ENCODE peak calls at places on chromosomes 7 and 10, in four cellular contexts. Q is EH; W is stimulated activated CD4-positive, alpha-beta T cell treated with anti-CD3 and anti-CD28 coated beads, Interleukin-1b, Interleukin-23, amount 100 ng/mL, for 24 hours; S is HCEC 1CT. Z is an unnamed sample.
A peak's percentile ranks its signal among the peaks of the same experiment; 100 is the strongest.

GRCh38 chr10:43193496-43194080 is 55.3 kb downstream of the CSGALNACT2 start:
- DNase-seq in S (no peak), Q (no peak), W (no peak), Z (no peak)

GRCh38 chr7:71787513-71787912 is 624.6 kb downstream of the CALN1 start:
- DNase-seq in W (no peak), Q (no peak), S (no peak), Z (no peak)

GRCh38 chr10:110932505-110933180 is 13.2 kb downstream of the SHOC2 start:
- DNase-seq in Q (peak; percentile 18), S (peak; percentile 33), W (no peak), Z (no peak)

GRCh38 chr10:132197271-132198067 is 10.7 kb downstream of the DPYSL4 start:
- DNase-seq in S (no peak), Q (no peak), W (no peak), Z (no peak)

GRCh38 chr7:16271990-16272665 is 149.2 kb downstream of the CRPPA start:
- DNase-seq in S (no peak), W (no peak), Q (no peak), Z (peak; percentile 17)

GRCh38 chr7:117673367-117673766 is 193.5 kb downstream of the CFTR start:
- DNase-seq in Q (no peak), S (no peak), W (no peak), Z (peak; percentile 23)

GRCh38 chr7:129851810-129852209 is 101.0 kb downstream of the UBE2H start:
- DNase-seq in W (no peak), S (no peak), Q (no peak), Z (no peak)

GRCh38 chr7:48088559-48089414 is at the start of gene UPP1:
- DNase-seq in W (peak; percentile 55), S (peak; percentile 94), Q (peak; percentile 94), Z (peak; percentile 97)

GRCh38 chr7:96116173-96116572 is 205.7 kb downstream of the SLC25A13 start:
- DNase-seq in W (no peak), S (no peak), Q (no peak), Z (no peak)

GRCh38 chr10:55813451-55814170 is 547.4 kb downstream of the ZWINT start:
- DNase-seq in S (no peak), W (no peak), Q (no peak), Z (no peak)

GRCh38 chr7:134587736-134588135 is 38.8 kb downstream of the AKR1B15 start:
- DNase-seq in W (no peak), Q (no peak), S (no peak), Z (peak; percentile 59)

GRCh38 chr7:83166781-83167180 is 4.1 kb upstream of the PCLO start:
- DNase-seq in S (no peak), Q (no peak), W (no peak), Z (no peak)

GRCh38 chr7:116535416-116535815 is 10.6 kb downstream of the CAV1 start:
- DNase-seq in S (no peak), W (no peak), Q (no peak), Z (no peak)

GRCh38 chr7:92797284-92797683 is 39.1 kb downstream of the CDK6 start:
- DNase-seq in W (no peak), S (no peak), Q (peak; percentile 76), Z (no peak)

GRCh38 chr7:17029150-17029549 is 147.4 kb upstream of the AGR3 start:
- DNase-seq in Q (no peak), W (no peak), S (no peak), Z (no peak)

GRCh38 chr7:23065974-23066373 is 39.6 kb upstream of the KLHL7 start:
- DNase-seq in W (no peak), S (peak; percentile 53), Q (peak; percentile 89), Z (no peak)

GRCh38 chr10:75803816-75804576 is 372.6 kb downstream of the LRMDA start:
- DNase-seq in S (no peak), W (no peak), Q (no peak), Z (no peak)

GRCh38 chr10:9305018-9305655 is 1250.6 kb downstream of the GATA3 start:
- DNase-seq in Q (peak; percentile 39), W (no peak), S (peak; percentile 32), Z (peak; percentile 45)

GRCh38 chr10:98028168-98028770 is 2.2 kb downstream of the CRTAC1 start:
- DNase-seq in S (peak; percentile 49), W (peak; percentile 25), Q (peak; percentile 45), Z (peak; percentile 29)

GRCh38 chr7:41911792-41912191 is 208.9 kb upstream of the INHBA start:
- DNase-seq in Q (peak; percentile 78), S (peak; percentile 86), W (no peak), Z (peak; percentile 41)

GRCh38 chr7:39735903-39736302 is 112.5 kb downstream of the RALA start:
- DNase-seq in W (no peak), Q (peak; percentile 56), S (no peak), Z (no peak)

GRCh38 chr7:157211710-157212109 is 73.0 kb downstream of the UBE3C start:
- DNase-seq in Q (peak; percentile 38), W (no peak), S (peak; percentile 83), Z (peak; percentile 64)

GRCh38 chr7:3673524-3673923 is 372.5 kb downstream of the SDK1 start:
- DNase-seq in S (no peak), W (peak; percentile 20), Q (no peak), Z (peak; percentile 35)

GRCh38 chr10:77501846-77502251 is 135.8 kb downstream of the KCNMA1 start:
- DNase-seq in S (peak; percentile 47), Q (no peak), W (no peak), Z (no peak)

GRCh38 chr7:15175103-15175502 is 272.6 kb upstream of the DGKB start:
- DNase-seq in Q (no peak), W (no peak), S (no peak), Z (no peak)

GRCh38 chr7:25308246-25308645 is 80.0 kb upstream of the NPVF start:
- DNase-seq in S (no peak), W (no peak), Q (no peak), Z (no peak)

GRCh38 chr10:27783660-27784059 is 38.0 kb upstream of the MKX start:
- DNase-seq in S (peak; percentile 37), Q (peak; percentile 83), W (no peak), Z (peak; percentile 11)

GRCh38 chr7:101996876-101997275 is 179.4 kb downstream of the CUX1 start:
- DNase-seq in W (no peak), Q (no peak), S (no peak), Z (no peak)

GRCh38 chr7:107856806-107857540 is 34.0 kb upstream of the DLD start:
- DNase-seq in S (no peak), W (no peak), Q (no peak), Z (no peak)

GRCh38 chr10:47241946-47242900 is 57.8 kb upstream of the GDF10 start:
- DNase-seq in Q (no peak), S (no peak), W (no peak), Z (no peak)

GRCh38 chr10:91642831-91643692 is 10.2 kb upstream of the PPP1R3C start:
- DNase-seq in S (peak; percentile 77), W (no peak), Q (peak; percentile 72), Z (no peak)

GRCh38 chr7:120023494-120024167 is 249.3 kb upstream of the KCND2 start:
- DNase-seq in W (no peak), S (no peak), Q (no peak), Z (peak; percentile 60)

GRCh38 chr7:157526604-157527003 is 189.8 kb downstream of the DNAJB6 start:
- DNase-seq in S (no peak), Q (no peak), W (no peak), Z (no peak)

GRCh38 chr7:50112250-50112649 is 19.2 kb upstream of the ZPBP start:
- DNase-seq in W (no peak), Q (no peak), S (no peak), Z (no peak)

GRCh38 chr7:112782498-112782897 is 7.7 kb downstream of the TMEM168 start:
- DNase-seq in S (no peak), Q (no peak), W (no peak), Z (peak; percentile 3)

GRCh38 chr7:125396466-125397151 is 467.0 kb upstream of the POT1 start:
- DNase-seq in Q (no peak), S (no peak), W (no peak), Z (no peak)

GRCh38 chr7:70303780-70304179 is 705.5 kb downstream of the AUTS2 start:
- DNase-seq in S (no peak), Q (no peak), W (no peak), Z (no peak)

GRCh38 chr7:127652333-127653248 is 597 bp downstream of the SND1 start:
- DNase-seq in Q (peak; percentile 65), W (no peak), S (peak; percentile 54), Z (peak; percentile 38)

GRCh38 chr7:151769189-151769821 is 107.6 kb downstream of the PRKAG2 start:
- DNase-seq in W (no peak), Q (no peak), S (no peak), Z (no peak)